ENCODE peak calls at places on chromosomes 16 and 17, in seven cellular contexts. C, V, F, S, G, A and H are unnamed samples.

GRCh38 chr17:62062313-62062712 is 2.8 kb downstream of the MED13 start:
- DNase-seq in A (no peak), G (no peak), S (no peak), C (no peak), V (no peak), F (no peak), H (no peak)

GRCh38 chr16:57268804-57269800 is 15.4 kb downstream of the PLLP start:
- DNase-seq in G (no peak), V (peak), A (no peak), F (no peak), C (no peak), S (peak), H (no peak)

GRCh38 chr16:4176794-4177438 is 60.7 kb upstream of the ADCY9 start:
- DNase-seq in G (no peak), C (no peak), S (no peak), F (peak), V (no peak), A (no peak), H (peak)

GRCh38 chr17:32323784-32324590 is 18.0 kb downstream of the C17orf75 start:
- DNase-seq in V (peak), C (no peak), A (peak), G (no peak), F (peak), S (no peak), H (peak)

GRCh38 chr16:79076039-79076767 is 524.3 kb downstream of the MAF start:
- DNase-seq in V (no peak), S (no peak), F (no peak), C (no peak), A (peak), G (no peak), H (no peak)

GRCh38 chr17:70380017-70380416 is 210.7 kb downstream of the KCNJ2 start:
- DNase-seq in A (no peak), V (no peak), G (no peak), C (no peak), F (no peak), S (no peak), H (no peak)

GRCh38 chr17:58783380-58783779 is 27.7 kb downstream of the PPM1E start:
- DNase-seq in A (no peak), C (no peak), V (no peak), G (peak), S (no peak), F (no peak), H (no peak)

GRCh38 chr17:80254396-80255241 is 6.0 kb upstream of the RNF213 start:
- DNase-seq in A (peak), C (no peak), F (peak), G (no peak), S (no peak), V (peak), H (peak)

GRCh38 chr16:81505011-81505660 is 60.5 kb downstream of the CMIP start:
- DNase-seq in S (peak), A (no peak), F (no peak), G (no peak), V (no peak), C (no peak), H (peak)

GRCh38 chr17:33169580-33170285 is 123.4 kb downstream of the ASIC2 start:
- DNase-seq in C (no peak), G (no peak), S (no peak), F (no peak), A (no peak), V (no peak), H (peak)

GRCh38 chr17:29042679-29043538 is at the start of gene PIPOX:
- DNase-seq in C (no peak), F (no peak), V (no peak), A (peak), S (peak), G (peak), H (peak)

GRCh38 chr16:3149193-3149530 is 14.3 kb downstream of the ZNF213 start:
- DNase-seq in V (no peak), C (no peak), A (no peak), G (no peak), S (no peak), F (no peak), H (no peak)

GRCh38 chr17:77892469-77893143 is 65.9 kb upstream of the TNRC6C start:
- DNase-seq in C (no peak), S (peak), V (no peak), G (no peak), F (no peak), A (peak), H (no peak)

GRCh38 chr16:62190426-62190825 is 154.2 kb upstream of the CDH8 start:
- DNase-seq in S (peak), F (no peak), G (no peak), A (no peak), C (no peak), V (no peak), H (no peak)

GRCh38 chr16:17034477-17035252 is 436.1 kb downstream of the XYLT1 start:
- DNase-seq in G (no peak), A (no peak), V (no peak), C (no peak), S (no peak), F (no peak), H (no peak)

GRCh38 chr16:75250809-75251279 is 580 bp downstream of the BCAR1 start:
- DNase-seq in V (peak), C (no peak), A (peak), G (no peak), S (no peak), F (no peak), H (peak)

GRCh38 chr16:27291106-27291505 is 22.5 kb upstream of the NSMCE1 start:
- DNase-seq in C (no peak), S (no peak), G (no peak), V (no peak), F (no peak), A (no peak), H (no peak)

GRCh38 chr17:57288034-57288752 is 31.9 kb downstream of the MSI2 start:
- DNase-seq in F (no peak), C (peak), G (no peak), S (no peak), V (no peak), A (no peak), H (no peak)

GRCh38 chr16:57985204-57986121 is 14.5 kb upstream of the CNGB1 start:
- DNase-seq in G (no peak), S (no peak), A (no peak), F (no peak), C (no peak), V (no peak), H (no peak)

GRCh38 chr17:45240905-45241314 is 19.2 kb downstream of the FMNL1 start:
- DNase-seq in F (no peak), A (no peak), G (no peak), C (no peak), S (no peak), V (no peak), H (no peak)

GRCh38 chr17:41464682-41465081 is 2.5 kb downstream of the KRT32 start:
- DNase-seq in G (peak), V (no peak), C (peak), S (no peak), A (no peak), F (peak), H (peak)

GRCh38 chr16:48932216-48932855 is 322.4 kb upstream of the N4BP1 start:
- DNase-seq in V (no peak), F (no peak), G (no peak), C (no peak), A (no peak), S (no peak), H (no peak)

GRCh38 chr17:1943432-1943802 is 81.7 kb downstream of the RTN4RL1 start:
- DNase-seq in F (no peak), S (no peak), V (no peak), C (no peak), A (no peak), G (no peak), H (no peak)

GRCh38 chr17:40532520-40533253 is 31.3 kb upstream of the TNS4 start:
- DNase-seq in A (peak), S (no peak), C (no peak), V (no peak), F (no peak), G (no peak), H (no peak)

GRCh38 chr17:64615025-64615677 is 47.0 kb downstream of the SMURF2 start:
- DNase-seq in V (no peak), S (no peak), G (no peak), F (no peak), A (no peak), C (no peak), H (no peak)

GRCh38 chr16:56300901-56301351 is 109.6 kb downstream of the GNAO1 start:
- DNase-seq in F (no peak), G (no peak), C (no peak), V (no peak), A (no peak), S (no peak), H (no peak)

GRCh38 chr17:40981115-40981514 is 3.0 kb downstream of the KRT40 start:
- DNase-seq in A (no peak), F (no peak), S (no peak), C (no peak), G (no peak), V (no peak), H (no peak)

GRCh38 chr16:760498-761343 is at the start of gene MSLN:
- DNase-seq in V (no peak), S (no peak), A (no peak), C (no peak), G (no peak), F (peak), H (no peak)

GRCh38 chr16:27795992-27796614 is 246.2 kb downstream of the KATNIP start:
- DNase-seq in A (peak), G (no peak), F (peak), S (no peak), V (peak), C (no peak), H (no peak)

GRCh38 chr16:73113326-73113720 is 65.4 kb upstream of the ZFHX3 start:
- DNase-seq in C (no peak), F (no peak), G (no peak), A (no peak), V (no peak), S (no peak), H (no peak)

GRCh38 chr17:1736348-1737281 is 6.1 kb upstream of the SERPINF2 start:
- DNase-seq in F (no peak), G (no peak), S (no peak), A (peak), V (no peak), C (peak), H (peak)